ENCODE peak calls at places on chromosomes 16 and 17, in four cellular contexts. L, D, Q and T are unnamed samples.

GRCh38 chr17:77085916-77086432 is 54.8 kb upstream of the SEC14L1 start:
- DNase-seq in Q (no peak), L (no peak), D (no peak), T (peak; percentile 23)

GRCh38 chr17:40433551-40434384 is 9.5 kb upstream of the IGFBP4 start:
- DNase-seq in Q (no peak), L (peak; percentile 19), D (no peak), T (peak; percentile 75)

GRCh38 chr17:35214192-35214591 is 20.0 kb upstream of the SLC35G3 start:
- DNase-seq in D (no peak), L (no peak), Q (no peak), T (no peak)

GRCh38 chr17:30905742-30906100 is 317 bp downstream of the TEFM start:
- DNase-seq in D (no peak), Q (no peak), L (no peak), T (no peak)

GRCh38 chr16:77459534-77460412 is 24.9 kb upstream of the ADAMTS18 start:
- DNase-seq in L (no peak), D (no peak), Q (no peak), T (no peak)

GRCh38 chr16:10103700-10104099 is 78.5 kb downstream of the GRIN2A start:
- DNase-seq in Q (no peak), D (no peak), L (no peak), T (no peak)

GRCh38 chr17:152860-153420 is 15.6 kb downstream of the SCGB1C2 start:
- DNase-seq in Q (no peak), L (no peak), D (no peak), T (no peak)

GRCh38 chr17:74441537-74441936 is 9.6 kb downstream of the GPRC5C start:
- DNase-seq in L (no peak), Q (no peak), D (no peak), T (no peak)

GRCh38 chr17:5485270-5486205 is at the start of gene DERL2:
- DNase-seq in D (no peak), L (peak; percentile 34), Q (no peak), T (peak; percentile 44)

GRCh38 chr17:45332989-45333701 is 16.3 kb upstream of the MAP3K14 start:
- DNase-seq in D (no peak), L (peak; percentile 45), Q (no peak), T (no peak)

GRCh38 chr16:55294947-55295346 is 29.1 kb upstream of the IRX6 start:
- DNase-seq in D (no peak), Q (no peak), L (peak; percentile 22), T (no peak)

GRCh38 chr16:66275795-66276428 is 90.6 kb upstream of the CDH5 start:
- DNase-seq in L (peak; percentile 83), Q (peak; percentile 63), D (peak; percentile 46), T (peak; percentile 69)

GRCh38 chr16:67395458-67396158 is 2.3 kb upstream of the TPPP3 start:
- DNase-seq in L (no peak), Q (no peak), D (no peak), T (no peak)

GRCh38 chr17:29215717-29216116 is 30.9 kb upstream of the CRYBA1 start:
- DNase-seq in L (peak; percentile 58), Q (no peak), D (no peak), T (no peak)

GRCh38 chr17:56977673-56978395 is at the start of gene SCPEP1:
- DNase-seq in L (peak; percentile 72), D (peak; percentile 66), Q (peak; percentile 74), T (peak; percentile 87)

GRCh38 chr16:10992797-10993196 is 48.4 kb downstream of the CLEC16A start:
- DNase-seq in Q (peak; percentile 85), L (peak; percentile 73), D (no peak), T (no peak)

GRCh38 chr16:56793504-56793903 is 63.6 kb downstream of the NUP93 start:
- DNase-seq in L (peak; percentile 70), D (no peak), Q (no peak), T (no peak)

GRCh38 chr17:15291674-15292361 is 26.7 kb upstream of the PMP22 start:
- DNase-seq in D (no peak), L (peak; percentile 68), Q (no peak), T (no peak)

GRCh38 chr17:27956601-27957445 is 63.7 kb upstream of the LYRM9 start:
- DNase-seq in L (peak; percentile 4), Q (no peak), D (no peak), T (peak; percentile 23)

GRCh38 chr16:52004343-52004742 is 542.6 kb downstream of the TOX3 start:
- DNase-seq in L (no peak), D (no peak), Q (no peak), T (no peak)